ENCODE peak calls at places on chromosomes 6 and 20, in seven cellular contexts. F, Q, L, S, U, G and W are unnamed samples.

GRCh38 chr6:134840086-134840485 is 109.8 kb downstream of the ALDH8A1 start:
- DNase-seq in F (no peak), Q (no peak), L (no peak), S (no peak), U (no peak), G (no peak), W (no peak)

GRCh38 chr20:18645851-18646250 is 58.0 kb downstream of the DTD1 start:
- DNase-seq in F (no peak), Q (no peak), L (no peak), S (no peak), U (no peak), G (no peak), W (no peak)

GRCh38 chr20:57264151-57264792 is 2.2 kb downstream of the BMP7 start:
- DNase-seq in F (no peak), Q (no peak), L (no peak), S (no peak), U (no peak), G (no peak), W (no peak)

GRCh38 chr20:6053064-6053775 is 640 bp downstream of the LRRN4 start:
- DNase-seq in F (no peak), Q (no peak), L (no peak), S (no peak), U (no peak), G (no peak), W (no peak)

GRCh38 chr20:47256665-47257236 is 99.7 kb downstream of the ZMYND8 start:
- DNase-seq in F (no peak), Q (no peak), L (no peak), S (no peak), U (peak), G (no peak), W (no peak)

GRCh38 chr6:78781001-78781400 is 86.3 kb upstream of the IRAK1BP1 start:
- DNase-seq in F (no peak), Q (no peak), L (no peak), S (no peak), U (no peak), G (no peak), W (no peak)

GRCh38 chr20:62209850-62210495 is 10.1 kb downstream of the HRH3 start:
- DNase-seq in F (no peak), Q (no peak), L (no peak), S (no peak), U (no peak), G (no peak), W (peak)

GRCh38 chr6:17061097-17061496 is 40.8 kb upstream of the STMND1 start:
- DNase-seq in F (no peak), Q (no peak), L (no peak), S (no peak), U (no peak), G (no peak), W (no peak)

GRCh38 chr6:30614044-30614842 is 2.8 kb downstream of the PPP1R10 start:
- DNase-seq in F (no peak), Q (no peak), L (peak), S (no peak), U (no peak), G (no peak), W (no peak)

GRCh38 chr6:11143394-11144371 is 32.2 kb upstream of the ERVFRD-1 start:
- DNase-seq in F (no peak), Q (no peak), L (no peak), S (no peak), U (peak), G (no peak), W (no peak)

GRCh38 chr20:64011366-64011779 is 24.6 kb upstream of the C20orf204 start:
- DNase-seq in F (peak), Q (no peak), L (peak), S (no peak), U (no peak), G (no peak), W (no peak)

GRCh38 chr6:12648171-12648570 is 68.4 kb upstream of the PHACTR1 start:
- DNase-seq in F (no peak), Q (no peak), L (no peak), S (no peak), U (no peak), G (no peak), W (no peak)